ENCODE peak calls at places on chromosomes 7 and 10, in five cellular contexts. U, J, F, L and S are unnamed samples. For H3K4me1, the result is how much of the 10 kb centered on the place peaks cover.

GRCh38 chr7:99447943-99448342 is 9.2 kb downstream of the CPSF4 start:
- DNase-seq in F (no peak), U (no peak), L (no peak), J (no peak), S (no peak)

GRCh38 chr10:118054383-118054782 is 7.6 kb upstream of the RAB11FIP2 start:
- DNase-seq in L (no peak), F (no peak), U (no peak), J (no peak), S (no peak)

GRCh38 chr10:33145451-33146188 is 187.6 kb upstream of the ITGB1 start:
- DNase-seq in J (no peak), F (no peak), U (no peak), L (no peak), S (no peak)

GRCh38 chr7:91343420-91343819 is 79.2 kb downstream of the FZD1 start:
- DNase-seq in U (no peak), J (no peak), F (no peak), L (no peak), S (no peak)

GRCh38 chr7:28144266-28144665 is 36.3 kb downstream of the JAZF1 start:
- DNase-seq in J (no peak), F (no peak), L (no peak), U (peak), S (no peak)

GRCh38 chr7:73986158-73986631 is 41.8 kb upstream of the ELN start:
- DNase-seq in U (no peak), F (no peak), L (no peak), J (no peak), S (no peak)

GRCh38 chr7:73885975-73886798 is 25.2 kb downstream of the TMEM270 start:
- DNase-seq in L (no peak), U (peak), F (no peak), J (peak), S (no peak)

GRCh38 chr7:108073305-108074070 is 56.7 kb downstream of the LAMB4 start:
- DNase-seq in J (no peak), L (no peak), U (no peak), F (no peak), S (no peak)

GRCh38 chr7:131188367-131189339 is 139.0 kb upstream of the MKLN1 start:
- DNase-seq in F (no peak), U (no peak), J (peak), L (peak), S (peak)

GRCh38 chr7:69962856-69963149 is 364.5 kb downstream of the AUTS2 start:
- DNase-seq in J (peak), U (no peak), L (peak), F (no peak), S (no peak)

GRCh38 chr7:150371131-150371995 is 2.7 kb downstream of the REPIN1 start:
- DNase-seq in J (no peak), U (no peak), L (no peak), F (no peak), S (no peak)

GRCh38 chr7:45233249-45233775 is 75.7 kb downstream of the RAMP3 start:
- DNase-seq in J (no peak), U (no peak), F (no peak), L (no peak), S (no peak)

GRCh38 chr7:7099584-7100014 is 82.7 kb upstream of the C1GALT1 start:
- DNase-seq in F (no peak), U (peak), L (no peak), J (peak), S (no peak)

GRCh38 chr7:108109216-108109908 is 20.8 kb downstream of the LAMB4 start:
- DNase-seq in L (no peak), J (peak), F (no peak), U (no peak), S (no peak)

GRCh38 chr10:4766449-4766848 is 59.6 kb upstream of the AKR1E2 start:
- DNase-seq in U (no peak), J (no peak), F (no peak), L (no peak), S (no peak)

GRCh38 chr7:121081327-121081936 is 92.9 kb downstream of the CPED1 start:
- DNase-seq in U (peak), F (no peak), J (peak), L (peak), S (peak)
- H3K4me1 ChIP-seq in U (under half), F (under half), J (half or more), L (under half), S (under half)

GRCh38 chr10:43647576-43647975 is 1.1 kb downstream of the ZNF32 start:
- DNase-seq in U (no peak), F (no peak), J (no peak), L (no peak), S (no peak)
- H3K4me3 ChIP-seq in U (peak), F (no peak), J (peak), L (peak), S (peak)

DNA sequence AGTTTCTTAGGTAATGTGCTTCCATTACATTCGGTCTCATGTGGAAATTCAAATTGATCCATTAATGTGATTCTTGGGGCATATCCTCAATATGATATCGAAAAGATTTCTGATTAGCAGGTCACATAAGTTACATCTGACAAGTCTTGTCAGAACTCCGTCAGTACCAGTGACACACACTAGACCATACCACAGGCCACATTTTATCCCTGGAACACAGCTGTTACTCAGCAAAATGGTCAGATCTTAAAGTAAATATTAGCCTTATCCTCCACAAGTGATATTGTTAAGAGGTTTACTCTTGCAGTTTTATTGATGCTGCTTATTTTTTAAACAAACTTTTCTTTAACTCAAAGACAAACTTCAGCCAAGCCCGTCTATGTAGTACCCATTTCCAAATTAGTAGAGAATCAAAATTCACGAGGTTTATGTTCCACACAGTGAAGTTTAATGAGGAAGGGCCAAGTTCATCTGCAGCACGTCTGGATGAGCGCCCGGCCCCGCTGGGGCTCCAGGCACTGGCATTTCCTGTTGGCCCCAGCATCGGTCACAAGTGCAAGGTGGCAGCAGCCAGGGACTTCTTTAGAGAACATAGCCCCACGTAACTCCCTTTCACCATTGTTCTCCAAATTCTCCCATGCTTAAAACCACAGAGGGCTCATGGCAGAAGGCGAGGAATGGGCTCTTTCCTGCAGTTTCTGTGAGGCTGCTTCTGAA is 132.2 kb downstream of the VIPR2 start:
- DNase-seq in L (no peak), F (no peak), J (peak), U (no peak), S (no peak)
- H3K4me1 ChIP-seq in L (under half), F (under half), J (under half), U (under half), S (under half)

GRCh38 chr10:50497758-50498157 is 126.0 kb downstream of the SGMS1 start:
- DNase-seq in L (peak), J (peak), F (no peak), U (no peak), S (no peak)

GRCh38 chr10:50501899-50502556 is 121.7 kb downstream of the SGMS1 start:
- DNase-seq in L (no peak), J (no peak), F (no peak), U (no peak), S (no peak)

GRCh38 chr10:50501478-50501877 is 122.3 kb downstream of the SGMS1 start:
- DNase-seq in U (no peak), L (no peak), F (no peak), J (no peak), S (no peak)

GRCh38 chr10:50496228-50496627 is 127.5 kb downstream of the SGMS1 start:
- DNase-seq in F (no peak), J (no peak), U (no peak), L (no peak), S (no peak)

GRCh38 chr10:50498465-50498864 is 125.3 kb downstream of the SGMS1 start:
- DNase-seq in J (no peak), L (no peak), F (no peak), U (no peak), S (no peak)
- H3K4me3 ChIP-seq in J (no peak), L (no peak), F (no peak), U (no peak), S (no peak)

GRCh38 chr10:69459893-69460575 is 8.8 kb downstream of the TSPAN15 start:
- DNase-seq in J (no peak), L (no peak), F (no peak), U (no peak), S (no peak)
- H3K4me1 ChIP-seq in J (under half), L (under half), F (under half), U (half or more), S (under half)